ENCODE peak calls at places on chromosomes 2 and 18, in seven cellular contexts. N, W, F, V, Q, B and K are unnamed samples.

GRCh38 chr18:79846936-79847557 is 49.3 kb downstream of the KCNG2 start:
- DNase-seq in N (no peak), W (no peak), F (no peak), V (no peak), Q (peak), B (no peak), K (no peak)

GRCh38 chr2:159125858-159126257 is 157.4 kb downstream of the TANC1 start:
- DNase-seq in N (no peak), W (no peak), F (no peak), V (no peak), Q (no peak), B (no peak), K (no peak)

GRCh38 chr18:62189208-62189607 is 2.2 kb downstream of the RELCH start:
- DNase-seq in N (no peak), W (no peak), F (no peak), V (no peak), Q (no peak), B (no peak), K (no peak)

GRCh38 chr2:227578642-227579041 is 20.1 kb upstream of the SCYGR2 start:
- DNase-seq in N (no peak), W (no peak), F (no peak), V (no peak), Q (no peak), B (no peak), K (no peak)

GRCh38 chr2:128734521-128735295 is 416.0 kb upstream of the HS6ST1 start:
- DNase-seq in N (no peak), W (no peak), F (no peak), V (no peak), Q (no peak), B (no peak), K (no peak)

GRCh38 chr18:6482198-6482977 is 67.7 kb upstream of the L3MBTL4 start:
- DNase-seq in N (peak), W (no peak), F (peak), V (peak), Q (peak), B (peak), K (peak)

GRCh38 chr2:118527571-118527970 is 319.9 kb downstream of the EN1 start:
- DNase-seq in N (no peak), W (no peak), F (no peak), V (no peak), Q (no peak), B (no peak), K (no peak)

GRCh38 chr2:168890006-168890782 is at the start of gene SPC25:
- DNase-seq in N (peak), W (peak), F (peak), V (peak), Q (peak), B (peak), K (peak)

GRCh38 chr18:27985800-27986199 is 191.1 kb downstream of the CDH2 start:
- DNase-seq in N (no peak), W (no peak), F (no peak), V (no peak), Q (no peak), B (no peak), K (no peak)

GRCh38 chr2:8588831-8589191 is 93.0 kb upstream of the ID2 start:
- DNase-seq in N (no peak), W (no peak), F (no peak), V (no peak), Q (no peak), B (no peak), K (no peak)

GRCh38 chr2:82508702-82509101 is 1950.4 kb downstream of the SUCLG1 start:
- DNase-seq in N (no peak), W (no peak), F (no peak), V (no peak), Q (no peak), B (no peak), K (no peak)

GRCh38 chr2:107576991-107577390 is 249.7 kb upstream of the RGPD4 start:
- DNase-seq in N (no peak), W (no peak), F (no peak), V (no peak), Q (no peak), B (no peak), K (no peak)

GRCh38 chr2:221572180-221572820 is at the start of gene EPHA4:
- DNase-seq in N (peak), W (peak), F (peak), V (peak), Q (peak), B (peak), K (peak)

GRCh38 chr2:26978061-26978596 is 7.7 kb downstream of the MAPRE3 start:
- DNase-seq in N (no peak), W (peak), F (peak), V (no peak), Q (no peak), B (peak), K (no peak)

GRCh38 chr2:120376101-120376500 is 30.2 kb downstream of the INHBB start:
- DNase-seq in N (no peak), W (no peak), F (no peak), V (no peak), Q (no peak), B (no peak), K (no peak)

GRCh38 chr18:79560042-79560860 is 119.4 kb upstream of the CTDP1 start:
- DNase-seq in N (no peak), W (peak), F (no peak), V (no peak), Q (no peak), B (no peak), K (no peak)

GRCh38 chr2:21452678-21453077 is 328.9 kb downstream of the TDRD15 start:
- DNase-seq in N (no peak), W (no peak), F (no peak), V (no peak), Q (no peak), B (no peak), K (no peak)

GRCh38 chr2:204950695-204951094 is 405.4 kb downstream of the PARD3B start:
- DNase-seq in N (no peak), W (no peak), F (no peak), V (no peak), Q (no peak), B (no peak), K (no peak)

GRCh38 chr2:19775838-19776237 is 125.9 kb downstream of the TTC32 start:
- DNase-seq in N (no peak), W (no peak), F (peak), V (no peak), Q (no peak), B (no peak), K (no peak)

GRCh38 chr2:164954954-164955701 is at the start of gene SLC38A11:
- DNase-seq in N (peak), W (no peak), F (peak), V (no peak), Q (peak), B (peak), K (peak)

GRCh38 chr2:54558188-54558975 is 102.3 kb downstream of the SPTBN1 start:
- DNase-seq in N (peak), W (peak), F (peak), V (no peak), Q (peak), B (peak), K (peak)

GRCh38 chr2:201642086-201642578 is 1.2 kb downstream of the TMEM237 start:
- DNase-seq in N (no peak), W (no peak), F (no peak), V (no peak), Q (no peak), B (no peak), K (no peak)

GRCh38 chr2:201643216-201643651 is at the start of gene TMEM237:
- DNase-seq in N (no peak), W (no peak), F (no peak), V (peak), Q (peak), B (peak), K (peak)

GRCh38 chr2:201647431-201647830 is 4.1 kb upstream of the TMEM237 start:
- DNase-seq in N (no peak), W (no peak), F (no peak), V (no peak), Q (no peak), B (no peak), K (no peak)

GRCh38 chr2:201642579-201643215 is 606 bp downstream of the TMEM237 start:
- DNase-seq in N (peak), W (peak), F (peak), V (peak), Q (peak), B (peak), K (peak)

DNA sequence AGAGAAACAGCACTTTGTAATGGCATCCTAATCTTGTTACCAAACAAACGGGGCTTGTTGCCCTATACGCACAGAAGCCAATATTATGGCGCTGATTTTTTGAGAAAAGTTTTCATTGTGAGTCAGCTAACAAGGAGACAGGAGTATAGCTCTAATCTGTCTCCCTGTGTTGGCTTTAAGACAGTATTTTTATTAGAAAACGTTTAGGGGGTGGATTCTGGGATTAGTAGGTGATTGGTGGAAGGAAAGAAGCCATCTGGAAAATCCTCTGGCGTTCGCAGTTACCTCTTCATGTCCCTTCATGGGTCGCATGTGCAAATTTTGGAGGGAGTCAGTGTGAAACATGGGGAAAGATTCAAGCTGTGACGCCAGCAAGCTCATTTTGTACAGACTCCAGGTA is 698 bp upstream of the TMEM237 start:
- DNase-seq in N (peak), W (no peak), F (peak), V (no peak), Q (peak), B (no peak), K (peak)
- TF ChIP-seq POLR2A in N (no peak), W (no peak), F (peak), V (no peak), Q (no peak), B (peak), K (peak)

GRCh38 chr18:13578400-13578799 is 148.0 kb downstream of the FAM210A start:
- DNase-seq in N (no peak), W (no peak), F (no peak), V (no peak), Q (no peak), B (no peak), K (no peak)

GRCh38 chr18:13574761-13575160 is 151.6 kb downstream of the FAM210A start:
- DNase-seq in N (no peak), W (no peak), F (no peak), V (no peak), Q (no peak), B (no peak), K (no peak)

GRCh38 chr18:13576598-13576997 is 149.8 kb downstream of the FAM210A start:
- DNase-seq in N (no peak), W (no peak), F (no peak), V (no peak), Q (no peak), B (no peak), K (no peak)

GRCh38 chr18:13579874-13580273 is 146.5 kb downstream of the FAM210A start:
- DNase-seq in N (no peak), W (no peak), F (no peak), V (no peak), Q (no peak), B (no peak), K (no peak)

GRCh38 chr18:13577091-13577697 is 149.2 kb downstream of the FAM210A start:
- DNase-seq in N (no peak), W (no peak), F (no peak), V (peak), Q (no peak), B (no peak), K (no peak)
- TF ChIP-seq POLR2A in N (no peak), W (no peak), F (no peak), V (peak), Q (no peak), B (peak), K (no peak)

GRCh38 chr2:236168110-236169067 is at the start of gene GBX2:
- DNase-seq in N (no peak), W (no peak), F (peak), V (no peak), Q (peak), B (peak), K (no peak)
- TF ChIP-seq POLR2A in N (no peak), W (no peak), F (no peak), V (no peak), Q (no peak), B (no peak), K (no peak)

GRCh38 chr2:74201196-74201595 is 2.8 kb downstream of the MTHFD2 start:
- DNase-seq in N (no peak), W (no peak), F (no peak), V (no peak), Q (no peak), B (no peak), K (peak)

GRCh38 chr2:74204436-74204835 is 6.0 kb downstream of the MTHFD2 start:
- DNase-seq in N (no peak), W (no peak), F (no peak), V (no peak), Q (no peak), B (no peak), K (no peak)

GRCh38 chr2:74199871-74200305 is 1.5 kb downstream of the MTHFD2 start:
- DNase-seq in N (no peak), W (no peak), F (no peak), V (no peak), Q (no peak), B (no peak), K (no peak)

GRCh38 chr2:74199275-74199701 is 873 bp downstream of the MTHFD2 start:
- DNase-seq in N (peak), W (no peak), F (no peak), V (no peak), Q (no peak), B (no peak), K (no peak)

GRCh38 chr2:74201596-74201995 is 3.2 kb downstream of the MTHFD2 start:
- DNase-seq in N (peak), W (no peak), F (no peak), V (no peak), Q (no peak), B (no peak), K (peak)
- TF ChIP-seq POLR2A in N (no peak), W (no peak), F (no peak), V (no peak), Q (no peak), B (no peak), K (no peak)

DNA sequence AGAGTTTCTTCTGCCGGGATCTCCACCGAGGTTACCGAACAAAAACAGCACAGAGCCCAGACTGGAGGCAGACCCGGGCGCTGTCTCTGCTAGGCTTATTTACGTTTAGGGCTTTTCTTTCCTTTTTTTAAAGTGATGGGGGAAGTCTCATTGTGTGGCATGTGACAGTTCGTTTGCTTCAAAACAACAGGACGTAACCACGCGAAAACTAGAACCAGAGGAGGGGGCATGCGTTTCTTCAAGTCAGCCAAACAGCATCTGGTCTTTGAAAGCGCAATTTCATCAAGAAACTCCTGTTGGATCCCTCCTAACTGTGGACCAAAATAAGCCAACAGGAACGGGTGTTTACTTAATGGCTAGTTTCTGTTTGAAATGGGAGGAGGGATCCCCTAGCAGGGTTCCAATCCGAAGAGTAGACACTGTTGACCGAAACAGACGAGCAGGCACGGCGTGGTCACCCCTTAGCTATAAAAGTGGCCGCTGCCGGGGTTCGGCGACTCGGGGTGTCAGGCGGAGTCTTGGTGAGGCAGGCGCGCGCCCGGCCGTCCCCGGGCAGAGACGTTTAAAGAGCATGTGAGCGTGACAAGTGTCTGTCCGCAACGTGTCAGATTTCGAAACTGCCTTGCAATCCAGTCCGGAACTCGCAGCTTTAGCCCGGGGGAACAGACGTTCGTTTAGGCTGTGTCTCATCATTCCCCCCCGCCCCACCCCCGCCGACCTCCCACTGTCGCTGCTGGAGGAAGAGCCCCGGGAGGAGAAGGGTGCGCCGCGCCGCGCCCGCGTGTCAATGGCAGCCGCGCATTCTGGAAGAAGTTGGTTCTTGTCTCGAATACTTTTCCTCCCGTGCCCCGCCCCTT is 899 bp upstream of the TGIF1 start:
- DNase-seq in N (peak), W (peak), F (peak), V (peak), Q (peak), B (peak), K (peak)
- TF ChIP-seq POLR2A in N (peak), W (peak), F (peak), V (peak), Q (peak), B (peak), K (peak)

GRCh38 chr2:43074052-43074451 is 152.4 kb downstream of the ZFP36L2 start:
- DNase-seq in N (no peak), W (peak), F (no peak), V (no peak), Q (no peak), B (no peak), K (no peak)

GRCh38 chr2:43075054-43075593 is 151.3 kb downstream of the ZFP36L2 start:
- DNase-seq in N (peak), W (peak), F (peak), V (no peak), Q (peak), B (peak), K (peak)

GRCh38 chr2:43074592-43075053 is 151.8 kb downstream of the ZFP36L2 start:
- DNase-seq in N (no peak), W (no peak), F (no peak), V (no peak), Q (no peak), B (no peak), K (no peak)

GRCh38 chr2:43071629-43072550 is 154.5 kb downstream of the ZFP36L2 start:
- DNase-seq in N (no peak), W (peak), F (no peak), V (no peak), Q (peak), B (no peak), K (peak)

GRCh38 chr2:43073373-43073772 is 153.0 kb downstream of the ZFP36L2 start:
- DNase-seq in N (no peak), W (peak), F (peak), V (no peak), Q (no peak), B (peak), K (peak)
- TF ChIP-seq POLR2A in N (no peak), W (no peak), F (no peak), V (no peak), Q (no peak), B (no peak), K (no peak)